ENCODE peak calls at places on chromosomes 4 and X, in eight cellular contexts. Y is endothelial cell of umbilical vein, X is neuronal stem cell, D is A549, U is tibial artery, S is endodermal cell, P is uterus, O is right cardiac atrium. N is an unnamed sample. For H3K9me3, the result is how much of the 10 kb centered on the place peaks cover.

GRCh38 chr4:137253949-137254348 is 278.3 kb downstream of the PCDH18 start:
- DNase-seq in Y (no peak), X (no peak), D (no peak), U (no peak), S (no peak), P (no peak), O (no peak), N (no peak)

GRCh38 chr4:126268106-126268505 is 953.4 kb downstream of the FAT4 start:
- DNase-seq in Y (no peak), X (no peak), D (no peak), U (no peak), S (no peak), P (no peak), O (no peak), N (no peak)

GRCh38 chrX:154409222-154409871 is at the start of gene DNASE1L1:
- DNase-seq in Y (peak), X (peak), D (peak), U (peak), S (peak), P (peak), O (peak), N (no peak)

GRCh38 chr4:150419939-150420338 is 162.0 kb upstream of the MAB21L2 start:
- DNase-seq in Y (no peak), X (no peak), D (no peak), U (no peak), S (no peak), P (no peak), O (no peak), N (no peak)

GRCh38 chr4:13611283-13611842 is 16.2 kb downstream of the BOD1L1 start:
- DNase-seq in Y (no peak), X (no peak), D (no peak), U (no peak), S (no peak), P (no peak), O (no peak), N (no peak)

GRCh38 chrX:68703849-68704248 is 56.4 kb downstream of the STARD8 start:
- DNase-seq in Y (no peak), X (no peak), D (no peak), U (no peak), S (no peak), P (no peak), O (no peak), N (no peak)

GRCh38 chrX:37959212-37960021 is 46.9 kb upstream of the SYTL5 start:
- DNase-seq in Y (no peak), X (no peak), D (no peak), U (no peak), S (no peak), P (no peak), O (no peak), N (no peak)

GRCh38 chrX:44459501-44459900 is 83.2 kb downstream of the FUNDC1 start:
- DNase-seq in Y (no peak), X (no peak), D (no peak), U (no peak), S (no peak), P (no peak), O (no peak), N (no peak)

GRCh38 chrX:25968920-25969319 is 169.2 kb upstream of the MAGEB18 start:
- DNase-seq in Y (peak), X (peak), D (no peak), U (no peak), S (peak), P (no peak), O (no peak), N (no peak)

GRCh38 chr4:108213723-108214122 is 45.0 kb upstream of the LEF1 start:
- DNase-seq in Y (no peak), X (no peak), D (no peak), U (no peak), S (no peak), P (no peak), O (no peak), N (no peak)

GRCh38 chrX:22300130-22300529 is 27.4 kb downstream of the CBLL2 start:
- DNase-seq in Y (peak), X (no peak), D (no peak), U (no peak), S (no peak), P (peak), O (no peak), N (no peak)

GRCh38 chr4:24742773-24743676 is 52.3 kb upstream of the SOD3 start:
- DNase-seq in Y (no peak), X (no peak), D (no peak), U (no peak), S (no peak), P (no peak), O (no peak), N (no peak)

GRCh38 chrX:151735219-151735618 is 673 bp downstream of the CNGA2 start:
- DNase-seq in Y (no peak), X (no peak), D (no peak), U (no peak), S (no peak), P (no peak), O (no peak), N (no peak)
- H3K9me3 ChIP-seq in Y (under half), X (under half), D (under half), U (under half), S (under half), P (under half), O (under half), N (under half)

DNA sequence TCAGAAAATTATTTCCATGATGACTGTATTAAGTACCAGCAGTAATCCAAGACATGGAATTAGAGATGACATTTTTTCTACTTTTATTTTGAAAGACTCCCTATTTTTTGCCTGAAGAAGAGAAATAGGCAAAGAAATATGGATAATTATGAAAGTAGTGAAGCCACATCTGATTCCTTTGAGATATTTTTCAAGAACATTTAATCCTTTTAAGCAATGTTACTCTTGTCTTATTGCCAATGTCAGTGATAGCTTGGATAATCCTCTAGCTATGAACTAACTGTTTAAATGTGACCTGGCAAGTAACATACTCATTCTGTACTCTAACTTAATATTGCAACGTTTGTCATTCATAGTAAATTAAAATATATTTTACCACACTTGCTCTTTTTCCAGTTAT is 181.4 kb downstream of the VEGFC start:
- DNase-seq in Y (no peak), X (no peak), D (no peak), U (no peak), S (no peak), P (no peak), O (no peak), N (no peak)
- H3K9me3 ChIP-seq in Y (under half), X (under half), D (under half), U (under half), S (under half), P (under half), O (under half), N (under half)

GRCh38 chr4:102478186-102478585 is 23.0 kb upstream of the NFKB1 start:
- DNase-seq in Y (no peak), X (no peak), D (no peak), U (no peak), S (peak), P (no peak), O (no peak), N (no peak)

GRCh38 chr4:102477657-102478056 is 23.5 kb upstream of the NFKB1 start:
- DNase-seq in Y (no peak), X (no peak), D (no peak), U (no peak), S (no peak), P (no peak), O (no peak), N (no peak)

GRCh38 chr4:102472441-102473013 is 28.6 kb upstream of the NFKB1 start:
- DNase-seq in Y (no peak), X (no peak), D (no peak), U (no peak), S (no peak), P (no peak), O (no peak), N (no peak)

GRCh38 chr4:102473476-102473875 is 27.7 kb upstream of the NFKB1 start:
- DNase-seq in Y (no peak), X (no peak), D (no peak), U (no peak), S (no peak), P (no peak), O (no peak), N (no peak)

GRCh38 chr4:102474736-102475504 is 26.2 kb upstream of the NFKB1 start:
- DNase-seq in Y (no peak), X (no peak), D (no peak), U (no peak), S (no peak), P (no peak), O (no peak), N (no peak)
- H3K9me3 ChIP-seq in Y (under half), X (under half), D (under half), U (under half), S (under half), P (under half), O (under half), N (under half)

GRCh38 chrX:123308663-123309062 is 124.6 kb downstream of the GRIA3 start:
- DNase-seq in Y (no peak), X (no peak), D (no peak), U (no peak), S (no peak), P (no peak), O (no peak), N (no peak)
- H3K9me3 ChIP-seq in Y (under half), X (under half), D (under half), U (under half), S (under half), P (under half), O (under half), N (under half)

DNA sequence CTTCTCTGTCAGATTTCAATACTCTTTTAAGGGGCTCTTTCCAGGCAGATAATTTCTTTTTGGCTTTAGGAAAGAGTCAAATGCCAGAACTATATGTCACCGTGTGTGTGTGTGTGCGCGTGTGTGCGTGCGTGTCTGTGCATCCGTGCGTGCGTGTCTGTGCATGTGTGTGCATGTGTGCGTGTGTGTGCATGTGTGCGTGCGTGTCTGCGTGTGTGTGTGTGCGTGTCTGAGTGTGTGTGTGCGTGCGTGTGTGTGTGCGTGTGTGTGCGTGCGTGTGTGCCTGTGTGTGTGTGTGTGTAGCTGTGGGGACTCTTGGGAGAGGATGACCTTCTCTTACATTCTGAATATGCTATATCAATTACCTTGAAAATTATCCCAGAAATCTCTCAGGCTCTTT is 441.6 kb downstream of the SLITRK2 start:
- DNase-seq in Y (no peak), X (no peak), D (no peak), U (no peak), S (no peak), P (no peak), O (no peak), N (no peak)
- H3K9me3 ChIP-seq in Y (under half), X (under half), D (under half), U (under half), S (under half), P (under half), O (under half), N (under half)

N was measured in T-helper 17 cell.